ENCODE peak calls at places on chromosomes 13 and 19, in nine cellular contexts. B, R, U, N, M, A, G, H and I are unnamed samples.
A peak's percentile ranks its signal among the peaks of the same experiment; 100 is the strongest.

GRCh38 chr19:1274852-1275259 is 474 bp upstream of the FAM174C start:
- DNase-seq in G (no peak), B (no peak), N (peak; percentile 67), A (no peak), M (no peak), R (peak; percentile 58), H (no peak), U (no peak), I (peak; percentile 89)

GRCh38 chr19:43708716-43709115 is 7.2 kb upstream of the IRGC start:
- DNase-seq in M (no peak), N (no peak), H (no peak), U (no peak), G (no peak), R (no peak), A (no peak), B (no peak), I (no peak)

GRCh38 chr19:28608292-28608691 is 604.7 kb downstream of the UQCRFS1 start:
- DNase-seq in M (no peak), R (no peak), A (no peak), U (no peak), N (no peak), G (no peak), H (no peak), B (no peak), I (no peak)

GRCh38 chr19:41457241-41457640 is 14.3 kb downstream of the ERICH4 start:
- DNase-seq in R (no peak), H (no peak), B (no peak), U (no peak), A (no peak), M (peak; percentile 45), N (no peak), G (no peak), I (no peak)

GRCh38 chr19:51368366-51369282 is at the start of gene CLDND2:
- DNase-seq in U (no peak), M (peak; percentile 30), B (no peak), H (peak; percentile 21), A (no peak), N (no peak), R (no peak), G (no peak), I (no peak)

GRCh38 chr13:110001622-110002275 is 215.4 kb upstream of the IRS2 start:
- DNase-seq in U (peak; percentile 77), H (no peak), G (no peak), M (no peak), N (no peak), A (no peak), R (no peak), B (no peak), I (no peak)

GRCh38 chr13:44211753-44212152 is 161.9 kb upstream of the SERP2 start:
- DNase-seq in G (no peak), M (no peak), H (no peak), R (no peak), A (no peak), U (no peak), B (no peak), N (no peak), I (no peak)

GRCh38 chr13:50030315-50030714 is 15.1 kb downstream of the KCNRG start:
- DNase-seq in U (no peak), N (no peak), G (no peak), A (no peak), R (no peak), B (no peak), H (no peak), M (no peak), I (no peak)

DNA sequence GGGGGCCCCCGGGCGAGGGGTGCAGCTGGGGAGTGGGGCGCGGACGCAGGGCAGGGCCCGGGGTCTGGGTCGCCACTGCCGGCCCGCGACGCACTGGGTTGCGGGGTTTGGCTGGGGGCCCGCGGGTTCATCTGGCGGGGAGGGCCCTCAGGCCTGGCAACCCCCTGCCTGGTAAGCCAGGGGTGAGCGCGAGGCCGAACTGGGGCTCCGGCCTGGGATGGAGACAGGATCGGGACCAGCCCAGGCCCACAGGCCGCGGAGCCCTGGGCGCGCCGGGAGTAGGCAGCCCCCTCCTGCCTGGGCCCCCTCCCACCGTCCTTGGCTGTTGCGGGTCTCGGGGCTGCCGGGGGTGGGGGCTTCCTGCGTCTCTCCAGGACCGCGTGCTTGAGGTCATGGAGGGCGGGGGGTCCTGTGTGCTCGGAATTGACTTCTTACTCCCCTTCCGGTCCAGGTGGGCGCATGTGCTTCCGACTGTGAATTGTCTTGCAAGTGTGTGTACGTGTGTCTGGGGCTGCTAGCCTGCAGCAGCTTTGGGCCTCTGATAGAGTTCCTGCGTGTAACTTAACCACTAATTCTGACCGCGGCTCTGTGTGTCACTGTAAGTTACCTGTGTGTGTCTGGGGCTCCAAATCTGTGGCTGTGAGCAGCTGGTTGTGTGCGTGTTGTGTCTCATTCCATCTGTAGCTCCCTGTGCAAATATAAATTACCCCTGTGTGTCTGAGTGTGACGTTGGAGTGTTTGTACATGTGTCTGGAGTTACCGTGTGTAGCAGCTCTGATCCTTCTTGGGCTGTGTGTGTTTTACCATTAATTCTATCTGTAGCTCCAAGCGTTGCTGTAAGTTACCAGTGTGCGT is 751 bp downstream of the GRAMD1A start:
- DNase-seq in U (peak; percentile 61), N (peak; percentile 43), H (peak; percentile 34), B (no peak), G (no peak), A (no peak), R (peak; percentile 62), M (peak; percentile 76), I (no peak)
- H3K4me3 ChIP-seq in U (peak overlapping the region; percentile 83), N (peak overlapping the region; percentile 86), H (peak overlapping the region; percentile 65), B (peak overlapping the region; percentile 92), G (peak overlapping the region; percentile 76), A (peak overlapping the region; percentile 92), R (peak overlapping the region; percentile 96), M (peak overlapping the region; percentile 81), I (peak overlapping the region; percentile 79)

GRCh38 chr19:6587998-6588507 is 2.9 kb downstream of the CD70 start:
- DNase-seq in M (no peak), G (no peak), R (no peak), U (no peak), A (no peak), H (no peak), B (no peak), N (peak; percentile 10), I (no peak)

GRCh38 chr19:6593651-6594416 is 2.9 kb upstream of the CD70 start:
- DNase-seq in M (no peak), N (no peak), B (no peak), G (no peak), R (no peak), H (no peak), U (no peak), A (no peak), I (no peak)

GRCh38 chr19:6588508-6589345 is 2.2 kb downstream of the CD70 start:
- DNase-seq in A (no peak), G (no peak), N (peak; percentile 24), R (no peak), H (no peak), M (no peak), B (no peak), U (no peak), I (no peak)

GRCh38 chr19:6589711-6590457 is 1.1 kb downstream of the CD70 start:
- DNase-seq in N (no peak), G (no peak), R (no peak), A (no peak), B (no peak), U (no peak), M (no peak), H (no peak), I (no peak)

DNA sequence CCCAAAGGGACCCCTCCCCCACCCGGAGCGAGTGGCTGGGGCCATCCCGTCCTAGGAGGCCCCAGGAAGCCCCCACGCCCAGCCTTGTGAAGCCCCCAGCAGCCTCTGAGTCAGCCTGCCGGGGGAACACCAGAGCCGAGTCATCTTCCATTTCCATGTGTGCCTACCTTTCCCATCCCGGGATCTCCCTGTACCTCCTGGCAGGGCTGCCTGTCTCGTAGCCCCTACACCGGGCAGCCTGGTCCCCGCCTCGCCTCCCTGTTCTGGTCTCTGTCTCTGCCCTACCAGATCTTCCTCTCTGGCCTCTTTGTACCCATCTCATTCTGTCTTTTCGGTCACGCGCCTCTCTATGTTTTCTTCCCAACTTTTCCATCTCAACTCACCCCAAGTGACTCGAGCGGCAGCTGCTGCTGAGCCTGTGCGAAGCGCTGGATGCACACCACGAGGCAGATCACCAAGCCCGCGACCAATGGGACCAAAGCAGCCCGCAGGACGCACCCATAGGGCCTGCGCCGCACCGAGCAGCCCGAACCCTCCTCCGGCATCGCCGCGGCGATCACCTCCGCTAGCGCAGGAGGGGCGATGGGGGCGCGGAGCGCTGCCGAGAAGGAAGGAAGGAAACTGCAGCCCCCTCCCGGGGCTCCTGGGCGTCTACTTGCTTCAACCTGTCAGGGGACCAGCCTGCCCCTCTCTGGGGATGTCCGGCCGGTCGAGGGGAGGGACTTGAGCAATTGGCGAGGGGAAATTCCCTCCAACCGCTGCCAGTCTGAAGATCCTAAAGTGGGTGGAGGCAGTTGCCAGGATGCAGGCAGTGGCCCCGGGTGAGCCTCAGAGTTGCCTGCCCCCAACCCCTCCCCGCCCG is at the start of gene CD70:
- DNase-seq in G (no peak), U (peak; percentile 45), M (peak; percentile 28), N (peak; percentile 80), R (no peak), A (no peak), H (no peak), B (no peak), I (peak; percentile 78)
- H3K4me1 ChIP-seq in G (no peaks in the 10 kb centered on the region), U (no peaks in the 10 kb centered on the region), M (peaks cover 48% of the 10 kb centered on the region), N (peaks cover 15% of the 10 kb centered on the region), R (peaks cover 17% of the 10 kb centered on the region), A (peaks cover 43% of the 10 kb centered on the region), H (no peaks in the 10 kb centered on the region), B (no peaks in the 10 kb centered on the region), I (no peaks in the 10 kb centered on the region)

GRCh38 chr13:71828117-71828516 is 38.9 kb downstream of the DACH1 start:
- DNase-seq in B (no peak), H (no peak), G (no peak), U (no peak), M (no peak), R (no peak), A (no peak), N (no peak), I (no peak)

GRCh38 chr13:71829542-71829941 is 37.5 kb downstream of the DACH1 start:
- DNase-seq in M (no peak), B (no peak), G (no peak), A (no peak), R (no peak), U (no peak), H (no peak), N (no peak), I (no peak)

GRCh38 chr13:71830736-71831135 is 36.3 kb downstream of the DACH1 start:
- DNase-seq in B (no peak), R (no peak), N (no peak), M (no peak), G (no peak), A (no peak), U (no peak), H (no peak), I (no peak)

GRCh38 chr13:71828564-71828963 is 38.4 kb downstream of the DACH1 start:
- DNase-seq in B (no peak), A (no peak), R (no peak), U (no peak), G (no peak), N (no peak), H (no peak), M (no peak), I (no peak)

DNA sequence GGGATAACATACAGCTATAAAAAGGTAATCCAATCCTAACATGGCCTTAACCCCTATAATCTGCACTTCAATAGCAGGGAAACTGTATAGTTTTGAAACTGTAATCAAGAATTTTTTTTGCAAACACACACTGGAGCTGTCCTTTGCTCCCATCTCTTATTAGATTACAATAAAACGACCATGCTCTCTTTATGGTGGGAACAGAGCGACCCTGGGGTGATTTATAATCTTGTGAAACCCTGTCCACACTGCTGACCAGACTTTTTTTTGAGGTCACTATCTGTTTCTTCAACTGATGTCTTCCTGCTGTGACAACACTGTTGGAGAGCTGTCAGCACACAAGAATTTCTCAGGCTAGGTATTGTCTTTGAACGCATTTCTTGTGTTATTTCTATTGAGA is 35.3 kb downstream of the DACH1 start:
- DNase-seq in H (no peak), G (no peak), B (no peak), A (no peak), R (no peak), N (peak; percentile 69), U (no peak), M (no peak), I (no peak)
- H3K4me3 ChIP-seq in H (no peak overlapping the region), G (no peak overlapping the region), B (no peak overlapping the region), A (no peak overlapping the region), R (no peak overlapping the region), N (peak overlapping the region; percentile 18), U (no peak overlapping the region), M (no peak overlapping the region), I (no peak overlapping the region)

GRCh38 chr13:53637971-53638547 is 609.4 kb downstream of the OLFM4 start:
- DNase-seq in G (no peak), B (no peak), R (no peak), M (no peak), U (no peak), A (no peak), N (no peak), H (no peak), I (no peak)
- H3K4me1 ChIP-seq in G (no peaks in the 10 kb centered on the region), B (no peaks in the 10 kb centered on the region), R (no peaks in the 10 kb centered on the region), M (no peaks in the 10 kb centered on the region), U (no peaks in the 10 kb centered on the region), A (no peaks in the 10 kb centered on the region), N (peaks cover 15% of the 10 kb centered on the region), H (no peaks in the 10 kb centered on the region), I (no peaks in the 10 kb centered on the region)